ENCODE peak calls at places on chromosome 11, in four cellular contexts. Q is GM12891, K is GM12878, V is K562. P is an unnamed sample.

GRCh38 chr11:17992916-17993315 is 19.9 kb downstream of the SERGEF start:
- DNase-seq in K (no peak), V (no peak), Q (no peak), P (no peak)

GRCh38 chr11:44104472-44105294 is 9.2 kb downstream of the EXT2 start:
- DNase-seq in K (no peak), V (no peak), Q (no peak), P (no peak)

GRCh38 chr11:67286621-67287333 is 2.3 kb upstream of the ANKRD13D start:
- DNase-seq in Q (no peak), V (no peak), K (no peak), P (peak)

GRCh38 chr11:65224939-65225283 is 36.9 kb upstream of the POLA2 start:
- DNase-seq in Q (no peak), K (no peak), V (peak), P (no peak)

GRCh38 chr11:117670924-117671323 is 126.1 kb downstream of the DSCAML1 start:
- DNase-seq in K (no peak), V (no peak), Q (no peak), P (no peak)

GRCh38 chr11:60786811-60787567 is 1.9 kb downstream of the MS4A10 start:
- DNase-seq in Q (no peak), K (no peak), V (no peak), P (no peak)

GRCh38 chr11:129115652-129116585 is 76.2 kb downstream of the ARHGAP32 start:
- DNase-seq in K (no peak), Q (no peak), V (no peak), P (no peak)

GRCh38 chr11:65429724-65430405 is 7.3 kb downstream of the NEAT1 start:
- DNase-seq in Q (no peak), V (no peak), K (no peak), P (peak)

GRCh38 chr11:83827520-83827919 is 541.4 kb upstream of the CCDC90B start:
- DNase-seq in V (no peak), Q (no peak), K (no peak), P (no peak)

GRCh38 chr11:75891947-75892739 is 77.1 kb downstream of the UVRAG start:
- DNase-seq in V (no peak), K (no peak), Q (no peak), P (peak)

GRCh38 chr11:134554106-134554505 is 142.1 kb upstream of the B3GAT1 start:
- DNase-seq in K (no peak), V (no peak), Q (no peak), P (no peak)

GRCh38 chr11:12600829-12601228 is 73.4 kb upstream of the TEAD1 start:
- DNase-seq in V (no peak), K (no peak), Q (no peak), P (no peak)

GRCh38 chr11:131658414-131658813 is 288.0 kb downstream of the NTM start:
- DNase-seq in K (no peak), Q (no peak), V (no peak), P (no peak)

GRCh38 chr11:72959998-72960731 is 146.0 kb downstream of the ATG16L2 start:
- DNase-seq in Q (no peak), K (no peak), V (no peak), P (no peak)

DNA sequence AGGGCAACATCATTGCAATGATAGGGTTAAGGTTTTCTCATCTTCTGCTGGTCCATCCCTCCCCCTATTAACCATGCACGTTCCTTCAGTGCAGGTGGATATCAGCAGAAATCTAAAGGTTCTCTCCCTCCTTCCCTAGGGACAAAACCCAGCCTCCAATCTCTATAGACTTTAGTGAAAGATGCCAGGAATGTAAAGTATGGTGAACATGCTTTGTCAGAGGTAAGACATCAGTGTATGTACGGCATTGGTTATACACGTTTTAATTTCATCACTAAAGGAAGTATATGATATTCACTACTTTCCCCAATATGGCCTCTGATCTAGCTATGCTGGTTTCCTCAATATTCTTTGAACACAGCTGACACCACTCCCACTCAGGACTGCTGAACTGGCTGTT is 81.2 kb upstream of the LDLRAD3 start:
- DNase-seq in K (no peak), Q (no peak), V (no peak), P (no peak)
- TF ChIP-seq SPI1 in K (no peak), Q (no peak), V (no peak), P (no peak)

GRCh38 chr11:121763526-121763925 is 310.8 kb upstream of the SORL1-AS1 start:
- DNase-seq in V (no peak), Q (peak), K (peak), P (no peak)

GRCh38 chr11:121770933-121771332 is 318.2 kb upstream of the SORL1-AS1 start:
- DNase-seq in Q (no peak), K (no peak), V (no peak), P (no peak)

GRCh38 chr11:121769191-121769590 is 316.4 kb upstream of the SORL1-AS1 start:
- DNase-seq in K (no peak), V (no peak), Q (no peak), P (no peak)

GRCh38 chr11:121766138-121766537 is 313.4 kb upstream of the SORL1-AS1 start:
- DNase-seq in V (no peak), K (no peak), Q (no peak), P (no peak)

DNA sequence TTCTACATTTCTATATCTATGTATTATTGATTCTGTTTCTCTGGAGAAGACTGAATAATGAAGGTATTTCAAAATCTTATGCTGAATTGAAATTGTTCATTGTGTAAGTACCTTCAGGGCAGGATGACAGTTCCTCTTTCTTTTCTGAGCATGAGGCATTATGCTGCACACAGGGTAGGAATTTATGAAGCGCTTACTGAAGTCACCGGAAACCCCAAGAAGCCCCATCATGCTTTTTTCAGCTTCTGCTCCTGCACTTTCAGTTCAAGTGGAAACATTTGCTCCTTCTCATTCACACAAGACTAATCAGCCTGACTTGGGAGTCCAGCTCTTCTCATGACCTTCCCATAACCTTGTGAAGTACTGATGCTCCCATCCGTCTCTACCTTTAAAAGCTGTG is 314.7 kb upstream of the SORL1-AS1 start:
- DNase-seq in V (no peak), K (peak), Q (peak), P (peak)
- TF ChIP-seq SPI1 in V (no peak), K (peak), Q (peak), P (peak)

GRCh38 chr11:58485961-58486360 is 21.9 kb downstream of the OR5B21 start:
- DNase-seq in Q (no peak), K (no peak), V (no peak), P (no peak)

GRCh38 chr11:58495906-58496305 is 12.0 kb downstream of the OR5B21 start:
- DNase-seq in K (no peak), V (no peak), Q (no peak), P (no peak)

GRCh38 chr11:58493676-58494075 is 14.2 kb downstream of the OR5B21 start:
- DNase-seq in V (no peak), K (no peak), Q (no peak), P (no peak)

GRCh38 chr11:58494096-58494495 is 13.8 kb downstream of the OR5B21 start:
- DNase-seq in V (no peak), Q (no peak), K (no peak), P (no peak)

GRCh38 chr11:58490827-58491226 is 17.1 kb downstream of the OR5B21 start:
- DNase-seq in K (no peak), V (no peak), Q (no peak), P (no peak)
- TF ChIP-seq SPI1 in K (no peak), V (no peak), Q (no peak), P (no peak)

DNA sequence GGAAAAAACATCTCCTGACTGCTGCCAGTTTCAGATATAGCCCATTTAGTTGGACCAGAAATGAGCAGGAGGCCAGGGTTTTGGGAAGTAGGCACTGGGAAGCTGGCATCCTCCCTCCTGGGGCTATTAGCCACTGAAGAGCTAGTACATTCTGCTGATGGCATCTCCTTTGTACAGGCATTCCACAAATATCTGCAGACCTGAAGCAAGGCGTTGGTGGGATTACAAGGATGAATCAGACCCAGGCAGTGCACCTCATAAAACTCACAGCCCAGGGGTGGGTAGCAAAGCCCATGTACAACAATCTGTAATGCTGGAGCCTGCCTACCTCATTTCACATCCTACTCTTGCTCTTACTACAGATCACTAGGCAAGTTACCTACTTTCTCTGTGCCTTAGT is 27.5 kb upstream of the POU2AF1 start:
- DNase-seq in Q (no peak), V (no peak), K (no peak), P (no peak)
- TF ChIP-seq SPI1 in Q (no peak), V (no peak), K (no peak), P (no peak)

DNA sequence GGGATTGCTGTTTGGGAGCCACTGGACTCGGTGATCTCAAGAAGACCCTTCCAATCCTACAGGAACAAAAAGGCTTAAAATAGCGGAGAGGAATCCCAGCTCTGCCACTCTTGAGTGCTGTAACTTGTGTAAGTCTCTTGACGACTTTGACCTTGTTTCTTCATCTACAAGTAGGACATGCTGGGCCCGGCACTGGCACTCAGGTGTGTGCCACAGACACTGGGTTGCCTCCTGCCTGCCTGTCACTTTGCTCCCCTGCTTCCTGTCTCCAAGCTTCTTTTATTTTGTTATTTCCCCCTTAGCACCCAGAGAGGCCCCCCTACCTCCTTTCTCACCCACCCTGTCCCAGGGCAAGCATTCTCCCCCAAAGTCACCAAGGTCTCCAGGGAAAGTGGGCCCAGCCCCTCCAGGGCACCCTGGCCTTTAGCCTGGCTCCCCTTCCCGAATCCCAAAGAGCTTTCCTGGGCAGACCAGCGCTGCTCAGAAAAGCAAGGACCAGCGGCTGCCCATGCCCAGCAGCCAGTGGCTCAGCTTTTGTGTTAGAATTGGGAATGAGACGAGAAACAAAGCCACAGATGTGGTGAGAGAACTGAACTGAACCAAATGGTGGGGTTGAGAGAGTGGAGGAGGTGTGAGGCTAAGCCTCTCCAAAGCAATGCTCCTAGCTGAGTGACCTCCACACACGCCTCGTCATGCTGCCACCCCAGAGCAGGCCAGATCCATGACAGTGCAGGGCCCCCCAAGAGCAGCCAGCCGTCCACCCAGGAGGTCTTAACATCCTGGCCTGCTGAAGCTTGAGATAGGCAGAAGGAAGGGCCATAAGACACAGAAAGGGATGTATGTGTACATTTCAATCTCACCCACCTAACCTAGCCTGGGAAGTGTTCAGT is 4.5 kb downstream of the TRIM29 start:
- DNase-seq in Q (no peak), V (no peak), K (no peak), P (no peak)
- TF ChIP-seq SPI1 in Q (no peak), V (no peak), K (no peak), P (no peak)

GRCh38 chr11:77212314-77213007 is 84.4 kb downstream of the MYO7A start:
- DNase-seq in V (no peak), K (no peak), Q (no peak), P (no peak)

GRCh38 chr11:77209663-77210062 is 81.6 kb downstream of the MYO7A start:
- DNase-seq in Q (no peak), V (no peak), K (no peak), P (no peak)

GRCh38 chr11:77211040-77211451 is 83.0 kb downstream of the MYO7A start:
- DNase-seq in V (no peak), K (no peak), Q (peak), P (no peak)

GRCh38 chr11:77213029-77213579 is 85.1 kb downstream of the MYO7A start:
- DNase-seq in V (no peak), Q (no peak), K (no peak), P (no peak)

GRCh38 chr11:77211594-77212251 is 83.7 kb downstream of the MYO7A start:
- DNase-seq in Q (peak), K (no peak), V (no peak), P (no peak)
- TF ChIP-seq SPI1 in Q (no peak), K (no peak), V (no peak), P (no peak)

GRCh38 chr11:94450061-94450460 is 43.6 kb downstream of the MRE11 start:
- DNase-seq in Q (no peak), K (no peak), V (no peak), P (no peak)
- TF ChIP-seq SPI1 in Q (no peak), K (no peak), V (no peak), P (no peak)

DNA sequence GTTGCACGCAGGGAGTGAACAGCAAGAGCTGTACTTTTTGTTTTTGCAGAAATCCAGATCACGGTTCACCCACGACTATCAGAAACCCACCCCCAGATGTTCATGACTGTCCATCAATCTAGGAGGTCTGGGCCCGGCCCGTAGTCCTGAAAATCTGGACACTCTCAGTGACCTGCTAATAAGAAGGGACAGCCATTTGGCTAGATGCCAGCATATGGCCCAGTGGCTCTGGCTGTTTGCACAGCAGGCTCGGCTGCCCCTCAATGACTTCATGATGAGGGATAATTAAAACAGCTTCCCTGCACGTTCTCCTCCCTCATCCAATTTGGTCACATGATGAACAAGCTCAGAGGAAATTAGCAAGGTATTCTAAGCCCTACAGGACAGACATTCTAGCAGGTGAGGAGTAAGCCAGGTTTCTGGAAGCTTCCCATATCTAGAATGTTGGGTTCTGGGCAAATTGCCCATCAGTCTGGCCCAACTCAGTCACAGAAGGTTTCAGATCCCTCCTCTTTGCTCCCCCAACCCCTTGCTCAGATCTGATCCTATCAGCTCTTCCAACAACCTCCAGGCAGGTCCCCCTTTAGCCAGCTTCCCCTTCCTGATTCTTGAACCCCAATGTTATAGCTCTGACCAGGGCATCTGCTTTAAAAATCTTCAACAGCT is 397.4 kb downstream of the SHANK2 start:
- DNase-seq in K (no peak), Q (no peak), V (no peak), P (no peak)
- TF ChIP-seq SPI1 in K (no peak), Q (no peak), V (no peak), P (no peak)

P was measured in HL-60.